ENCODE peak calls at places on chromosomes 11 and 22, in five cellular contexts. One of them, this sample, is unnamed.
A peak's percentile ranks its signal among the peaks of the same experiment; 100 is the strongest.

GRCh38 chr11:130165601-130166456 is 6.2 kb downstream of the ST14 start:
- DNase-seq in lung microvascular endothelial cell: peak; percentile 14
- DNase-seq in T follicular helper cell: no peak
- DNase-seq in CD8-positive, alpha-beta T cell: no peak
- DNase-seq in posterior vena cava: peak; percentile 11
- DNase-seq in this sample: no peak

GRCh38 chr22:32628626-32629587 is 154.3 kb downstream of the FBXO7 start:
- DNase-seq in posterior vena cava: no peak
- DNase-seq in T follicular helper cell: no peak
- DNase-seq in CD8-positive, alpha-beta T cell: no peak
- DNase-seq in lung microvascular endothelial cell: no peak
- DNase-seq in this sample: no peak

GRCh38 chr22:48511211-48511610 is 1316.5 kb downstream of the BRD1 start:
- DNase-seq in T follicular helper cell: no peak
- DNase-seq in posterior vena cava: no peak
- DNase-seq in CD8-positive, alpha-beta T cell: no peak
- DNase-seq in lung microvascular endothelial cell: no peak
- DNase-seq in this sample: no peak

GRCh38 chr11:37504066-37504611 is 906.1 kb upstream of the RAG2 start:
- DNase-seq in CD8-positive, alpha-beta T cell: no peak
- DNase-seq in T follicular helper cell: no peak
- DNase-seq in posterior vena cava: no peak
- DNase-seq in lung microvascular endothelial cell: no peak
- DNase-seq in this sample: no peak

GRCh38 chr11:132848336-132848735 is 684.0 kb downstream of the OPCML start:
- DNase-seq in lung microvascular endothelial cell: no peak
- DNase-seq in T follicular helper cell: no peak
- DNase-seq in posterior vena cava: no peak
- DNase-seq in CD8-positive, alpha-beta T cell: no peak
- DNase-seq in this sample: no peak

GRCh38 chr11:61555051-61555969 is 25.6 kb downstream of the SYT7 start:
- DNase-seq in posterior vena cava: no peak
- DNase-seq in CD8-positive, alpha-beta T cell: no peak
- DNase-seq in T follicular helper cell: no peak
- DNase-seq in lung microvascular endothelial cell: no peak
- DNase-seq in this sample: no peak

GRCh38 chr11:83070044-83070877 is 1.4 kb downstream of the RAB30 start:
- DNase-seq in T follicular helper cell: no peak
- DNase-seq in lung microvascular endothelial cell: peak; percentile 50
- DNase-seq in CD8-positive, alpha-beta T cell: no peak
- DNase-seq in posterior vena cava: no peak
- DNase-seq in this sample: peak; percentile 60

GRCh38 chr11:58923300-58923788 is 15.9 kb upstream of the GLYATL1 start:
- DNase-seq in CD8-positive, alpha-beta T cell: no peak
- DNase-seq in posterior vena cava: no peak
- DNase-seq in T follicular helper cell: no peak
- DNase-seq in lung microvascular endothelial cell: no peak
- DNase-seq in this sample: no peak

GRCh38 chr11:104183572-104183971 is 19.6 kb upstream of the PDGFD start:
- DNase-seq in lung microvascular endothelial cell: no peak
- DNase-seq in posterior vena cava: no peak
- DNase-seq in CD8-positive, alpha-beta T cell: no peak
- DNase-seq in T follicular helper cell: no peak
- DNase-seq in this sample: no peak

GRCh38 chr22:36470994-36471331 is 10.5 kb downstream of the TXN2 start:
- DNase-seq in lung microvascular endothelial cell: peak; percentile 79
- DNase-seq in T follicular helper cell: no peak
- DNase-seq in CD8-positive, alpha-beta T cell: no peak
- DNase-seq in posterior vena cava: no peak
- DNase-seq in this sample: no peak

GRCh38 chr22:42964994-42965699 is 49.8 kb downstream of the PACSIN2 start:
- DNase-seq in lung microvascular endothelial cell: no peak
- DNase-seq in T follicular helper cell: no peak
- DNase-seq in CD8-positive, alpha-beta T cell: no peak
- DNase-seq in posterior vena cava: no peak
- DNase-seq in this sample: no peak

GRCh38 chr11:126007263-126007662 is 55.4 kb downstream of the CDON start:
- DNase-seq in lung microvascular endothelial cell: peak; percentile 21
- DNase-seq in T follicular helper cell: no peak
- DNase-seq in CD8-positive, alpha-beta T cell: no peak
- DNase-seq in posterior vena cava: no peak
- DNase-seq in this sample: no peak

GRCh38 chr11:64566042-64566914 is 24.7 kb upstream of the SLC22A12 start:
- DNase-seq in posterior vena cava: peak; percentile 73
- DNase-seq in lung microvascular endothelial cell: peak; percentile 62
- DNase-seq in CD8-positive, alpha-beta T cell: no peak
- DNase-seq in T follicular helper cell: no peak
- DNase-seq in this sample: peak; percentile 79

GRCh38 chr11:111086058-111086457 is 159.5 kb upstream of the POU2AF2 start:
- DNase-seq in lung microvascular endothelial cell: no peak
- DNase-seq in CD8-positive, alpha-beta T cell: no peak
- DNase-seq in T follicular helper cell: no peak
- DNase-seq in posterior vena cava: no peak
- DNase-seq in this sample: no peak

GRCh38 chr11:61816736-61817455 is at the start of gene FADS1:
- DNase-seq in lung microvascular endothelial cell: peak; percentile 93
- DNase-seq in posterior vena cava: peak; percentile 97
- DNase-seq in CD8-positive, alpha-beta T cell: peak; percentile 52
- DNase-seq in T follicular helper cell: peak; percentile 78
- DNase-seq in this sample: peak; percentile 97

GRCh38 chr22:22463855-22464540 is 44.5 kb downstream of the ZNF280B start:
- DNase-seq in lung microvascular endothelial cell: peak; percentile 58
- DNase-seq in CD8-positive, alpha-beta T cell: peak; percentile 30
- DNase-seq in posterior vena cava: no peak
- DNase-seq in T follicular helper cell: peak; percentile 35
- DNase-seq in this sample: no peak

GRCh38 chr22:40449676-40450035 is 79.3 kb downstream of the SGSM3 start:
- DNase-seq in CD8-positive, alpha-beta T cell: no peak
- DNase-seq in lung microvascular endothelial cell: no peak
- DNase-seq in T follicular helper cell: no peak
- DNase-seq in posterior vena cava: no peak
- DNase-seq in this sample: no peak

GRCh38 chr11:35662061-35662648 is 420 bp upstream of the TRIM44 start:
- DNase-seq in posterior vena cava: no peak
- DNase-seq in lung microvascular endothelial cell: peak; percentile 4
- DNase-seq in T follicular helper cell: peak; percentile 12
- DNase-seq in CD8-positive, alpha-beta T cell: peak; percentile 1
- DNase-seq in this sample: no peak

GRCh38 chr11:75014129-75014528 is 25.4 kb downstream of the NEU3 start:
- DNase-seq in lung microvascular endothelial cell: peak; percentile 74
- DNase-seq in posterior vena cava: no peak
- DNase-seq in CD8-positive, alpha-beta T cell: no peak
- DNase-seq in T follicular helper cell: no peak
- DNase-seq in this sample: no peak

GRCh38 chr11:1453611-1454386 is 32.8 kb downstream of the MOB2 start:
- DNase-seq in T follicular helper cell: peak; percentile 17
- DNase-seq in CD8-positive, alpha-beta T cell: no peak
- DNase-seq in lung microvascular endothelial cell: no peak
- DNase-seq in posterior vena cava: no peak
- DNase-seq in this sample: peak; percentile 39

GRCh38 chr11:78514922-78515502 is 59.7 kb downstream of the NARS2 start:
- DNase-seq in T follicular helper cell: no peak
- DNase-seq in CD8-positive, alpha-beta T cell: no peak
- DNase-seq in posterior vena cava: no peak
- DNase-seq in lung microvascular endothelial cell: no peak
- DNase-seq in this sample: no peak

GRCh38 chr22:17063372-17064106 is 21.3 kb upstream of the IL17RA start:
- DNase-seq in CD8-positive, alpha-beta T cell: no peak
- DNase-seq in lung microvascular endothelial cell: peak; percentile 87
- DNase-seq in posterior vena cava: peak; percentile 81
- DNase-seq in T follicular helper cell: no peak
- DNase-seq in this sample: peak; percentile 82

GRCh38 chr22:38569181-38569971 is 607 bp downstream of the DMC1 start:
- DNase-seq in T follicular helper cell: no peak
- DNase-seq in CD8-positive, alpha-beta T cell: no peak
- DNase-seq in lung microvascular endothelial cell: no peak
- DNase-seq in posterior vena cava: no peak
- DNase-seq in this sample: peak; percentile 60

GRCh38 chr11:77151804-77152513 is 23.9 kb downstream of the MYO7A start:
- DNase-seq in posterior vena cava: no peak
- DNase-seq in CD8-positive, alpha-beta T cell: peak; percentile 25
- DNase-seq in T follicular helper cell: no peak
- DNase-seq in lung microvascular endothelial cell: no peak
- DNase-seq in this sample: no peak

GRCh38 chr22:36325163-36326031 is 62.4 kb downstream of the MYH9 start:
- DNase-seq in posterior vena cava: peak; percentile 90
- DNase-seq in T follicular helper cell: no peak
- DNase-seq in lung microvascular endothelial cell: peak; percentile 83
- DNase-seq in CD8-positive, alpha-beta T cell: no peak
- DNase-seq in this sample: peak; percentile 89

GRCh38 chr11:65537620-65538231 is 12.8 kb downstream of the SCYL1 start:
- DNase-seq in T follicular helper cell: no peak
- DNase-seq in posterior vena cava: no peak
- DNase-seq in CD8-positive, alpha-beta T cell: no peak
- DNase-seq in lung microvascular endothelial cell: no peak
- DNase-seq in this sample: peak; percentile 51

GRCh38 chr11:46808804-46809431 is 37.2 kb downstream of the CKAP5 start:
- DNase-seq in lung microvascular endothelial cell: peak; percentile 72
- DNase-seq in T follicular helper cell: no peak
- DNase-seq in posterior vena cava: no peak
- DNase-seq in CD8-positive, alpha-beta T cell: no peak
- DNase-seq in this sample: no peak

GRCh38 chr11:28366549-28367341 is 258.6 kb downstream of the METTL15 start:
- DNase-seq in lung microvascular endothelial cell: no peak
- DNase-seq in T follicular helper cell: no peak
- DNase-seq in posterior vena cava: no peak
- DNase-seq in CD8-positive, alpha-beta T cell: no peak
- DNase-seq in this sample: no peak

GRCh38 chr22:29912605-29913398 is 29.8 kb downstream of the MTMR3 start:
- DNase-seq in CD8-positive, alpha-beta T cell: no peak
- DNase-seq in lung microvascular endothelial cell: peak; percentile 75
- DNase-seq in T follicular helper cell: no peak
- DNase-seq in posterior vena cava: no peak
- DNase-seq in this sample: no peak

GRCh38 chr22:44862981-44863860 is 110.8 kb downstream of the ARHGAP8 start:
- DNase-seq in CD8-positive, alpha-beta T cell: no peak
- DNase-seq in lung microvascular endothelial cell: no peak
- DNase-seq in posterior vena cava: no peak
- DNase-seq in T follicular helper cell: no peak
- DNase-seq in this sample: no peak

GRCh38 chr22:26364066-26365015 is 64.7 kb upstream of the ASPHD2 start:
- DNase-seq in lung microvascular endothelial cell: peak; percentile 87
- DNase-seq in CD8-positive, alpha-beta T cell: peak; percentile 26
- DNase-seq in T follicular helper cell: peak; percentile 34
- DNase-seq in posterior vena cava: no peak
- DNase-seq in this sample: peak; percentile 68

GRCh38 chr11:65113839-65114238 is 2.2 kb downstream of the TM7SF2 start:
- DNase-seq in posterior vena cava: no peak
- DNase-seq in T follicular helper cell: no peak
- DNase-seq in CD8-positive, alpha-beta T cell: no peak
- DNase-seq in lung microvascular endothelial cell: no peak
- DNase-seq in this sample: no peak

GRCh38 chr11:124882339-124883071 is 15.2 kb downstream of the ROBO4 start:
- DNase-seq in lung microvascular endothelial cell: no peak
- DNase-seq in T follicular helper cell: no peak
- DNase-seq in CD8-positive, alpha-beta T cell: no peak
- DNase-seq in posterior vena cava: no peak
- DNase-seq in this sample: peak; percentile 80